ENCODE peak calls at places on chromosomes 5 and 9, in ten cellular contexts. Q is AG04449, P is kidney epithelial cell, Z is fibroblast of pulmonary artery, G is stomach, I is left lung, C is uterus, H is bronchial epithelial cell, T is astrocyte of the spinal cord, E is GM23338. W is an unnamed sample.
A peak's percentile ranks its signal among the peaks of the same experiment; 100 is the strongest.

GRCh38 chr5:157549954-157550549 is 25.5 kb downstream of the ADAM19 start:
- DNase-seq in C (no peak), G (no peak), Z (no peak), H (no peak), E (no peak), I (no peak), Q (no peak), P (no peak), T (peak; percentile 24), W (no peak)

GRCh38 chr9:107039546-107039945 is 176.6 kb downstream of the ZNF462 start:
- DNase-seq in C (no peak), E (no peak), G (no peak), P (peak; percentile 83), Z (peak; percentile 52), H (peak; percentile 74), Q (peak; percentile 52), I (no peak), T (peak; percentile 77), W (no peak)

GRCh38 chr9:86500667-86501435 is 146.6 kb upstream of the TUT7 start:
- DNase-seq in H (peak; percentile 83), G (no peak), P (peak; percentile 23), Q (peak; percentile 72), E (no peak), T (peak; percentile 92), Z (peak; percentile 91), C (no peak), I (no peak), W (no peak)

GRCh38 chr9:129749575-129749974 is 3.3 kb downstream of the PTGES start:
- DNase-seq in C (no peak), G (no peak), P (no peak), Z (no peak), Q (no peak), I (no peak), H (no peak), E (no peak), T (no peak), W (no peak)

GRCh38 chr9:120378680-120379079 is 201.3 kb downstream of the CDK5RAP2 start:
- DNase-seq in C (no peak), I (no peak), T (no peak), E (no peak), Z (no peak), P (no peak), Q (no peak), G (no peak), H (no peak), W (no peak)

GRCh38 chr5:14912206-14912605 is 40.6 kb upstream of the ANKH start:
- DNase-seq in H (no peak), C (no peak), G (no peak), Q (no peak), P (no peak), E (no peak), Z (no peak), I (no peak), T (no peak), W (no peak)

GRCh38 chr9:3931058-3931457 is 368.8 kb downstream of the GLIS3 start:
- DNase-seq in T (no peak), Q (no peak), H (no peak), E (no peak), P (no peak), I (no peak), Z (no peak), C (no peak), G (no peak), W (no peak)

GRCh38 chr9:82606761-82607382 is 456.1 kb downstream of the RASEF start:
- DNase-seq in E (peak; percentile 88), C (peak; percentile 28), H (peak; percentile 67), T (peak; percentile 83), I (no peak), P (peak; percentile 9), G (peak; percentile 39), Q (peak; percentile 24), Z (peak; percentile 80), W (no peak)

GRCh38 chr5:142118421-142118686 is 9.8 kb downstream of the NDFIP1 start:
- DNase-seq in G (no peak), C (no peak), E (no peak), H (no peak), T (no peak), Q (no peak), I (no peak), Z (no peak), P (no peak), W (no peak)

GRCh38 chr5:34487956-34488355 is 168.2 kb upstream of the RAI14 start:
- DNase-seq in Z (no peak), G (no peak), E (no peak), T (no peak), H (no peak), C (no peak), P (no peak), I (no peak), Q (no peak), W (no peak)

GRCh38 chr5:54529565-54529964 is 12.0 kb downstream of the SNX18 start:
- DNase-seq in I (no peak), Z (no peak), C (no peak), T (no peak), P (no peak), Q (no peak), H (no peak), G (no peak), E (no peak), W (no peak)

GRCh38 chr5:126122942-126123341 is 300.3 kb upstream of the GRAMD2B start:
- DNase-seq in E (peak; percentile 46), C (no peak), Q (no peak), H (peak; percentile 83), I (no peak), Z (no peak), P (no peak), T (no peak), G (no peak), W (no peak)

GRCh38 chr9:92425578-92425977 is 1.3 kb upstream of the OMD start:
- DNase-seq in E (no peak), H (no peak), C (no peak), Q (no peak), P (no peak), I (no peak), T (peak; percentile 50), G (no peak), Z (peak; percentile 35), W (no peak)

GRCh38 chr5:151048526-151048925 is 28.1 kb downstream of the GPX3 start:
- DNase-seq in E (peak; percentile 69), P (no peak), H (no peak), G (no peak), C (no peak), Q (no peak), T (no peak), Z (no peak), I (no peak), W (no peak)

GRCh38 chr9:137114613-137115393 is at the start of gene DPP7:
- DNase-seq in Q (no peak), Z (peak; percentile 42), T (no peak), P (no peak), C (peak; percentile 55), G (peak; percentile 76), H (no peak), I (peak; percentile 79), E (peak; percentile 45), W (peak; percentile 82)

DNA sequence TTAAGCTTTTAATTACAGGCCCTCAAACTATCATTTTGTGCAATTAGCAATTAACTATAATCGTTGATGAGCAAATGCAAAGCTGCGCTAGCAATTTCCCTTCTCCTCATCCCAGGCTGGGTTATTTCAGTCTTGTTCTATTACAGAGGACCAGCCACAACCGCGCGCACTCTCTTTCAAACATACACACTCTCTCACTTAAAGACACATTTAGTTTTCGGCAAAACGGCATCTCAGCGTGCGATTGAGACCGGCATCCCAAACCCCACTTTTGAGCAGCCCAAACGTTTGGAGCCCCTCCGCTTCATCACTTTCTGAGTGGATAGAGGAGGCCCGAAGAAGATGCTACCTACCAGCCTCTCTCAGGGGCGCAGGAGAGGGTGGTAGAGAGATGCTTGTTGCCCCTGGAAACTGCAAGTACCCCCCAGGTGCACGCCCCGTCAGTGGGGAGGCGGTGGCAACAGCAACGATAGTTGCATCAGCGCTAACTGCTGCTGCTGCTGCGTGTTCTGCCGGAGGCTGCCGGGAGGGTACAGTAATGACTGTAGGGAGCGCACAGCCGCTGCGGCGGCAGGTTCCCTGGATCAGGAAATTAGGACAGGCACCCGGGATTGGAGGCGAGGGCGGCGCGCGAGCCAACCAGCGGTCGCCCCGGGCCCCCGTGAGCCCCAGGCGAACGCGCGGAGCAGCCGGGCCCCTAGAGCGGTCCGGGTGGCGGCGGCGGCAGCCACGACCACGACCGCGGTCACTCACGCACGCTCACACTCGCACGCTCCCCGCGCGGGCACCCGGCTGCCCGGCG is 510 bp upstream of the VLDLR start:
- DNase-seq in I (peak; percentile 81), E (peak; percentile 94), G (peak; percentile 87), H (peak; percentile 80), T (peak; percentile 76), C (peak; percentile 85), Z (peak; percentile 81), P (peak; percentile 38), Q (peak; percentile 24), W (peak; percentile 24)
- TF ChIP-seq CTCF in I (no peak), E (no peak), G (no peak), H (no peak), T (peak; percentile 17), C (peak; percentile 38), Z (peak; percentile 22), P (peak; percentile 7), Q (peak; percentile 8), W (no peak)

GRCh38 chr9:121985792-121986494 is 107.2 kb downstream of the TTLL11 start:
- DNase-seq in G (no peak), C (no peak), E (peak; percentile 31), I (no peak), Z (peak; percentile 27), H (no peak), P (no peak), T (peak; percentile 48), Q (no peak), W (no peak)
- TF ChIP-seq CTCF in G (no peak), C (no peak), E (peak; percentile 27), I (no peak), Z (no peak), H (no peak), P (no peak), T (peak; percentile 37), Q (peak; percentile 28), W (no peak)

DNA sequence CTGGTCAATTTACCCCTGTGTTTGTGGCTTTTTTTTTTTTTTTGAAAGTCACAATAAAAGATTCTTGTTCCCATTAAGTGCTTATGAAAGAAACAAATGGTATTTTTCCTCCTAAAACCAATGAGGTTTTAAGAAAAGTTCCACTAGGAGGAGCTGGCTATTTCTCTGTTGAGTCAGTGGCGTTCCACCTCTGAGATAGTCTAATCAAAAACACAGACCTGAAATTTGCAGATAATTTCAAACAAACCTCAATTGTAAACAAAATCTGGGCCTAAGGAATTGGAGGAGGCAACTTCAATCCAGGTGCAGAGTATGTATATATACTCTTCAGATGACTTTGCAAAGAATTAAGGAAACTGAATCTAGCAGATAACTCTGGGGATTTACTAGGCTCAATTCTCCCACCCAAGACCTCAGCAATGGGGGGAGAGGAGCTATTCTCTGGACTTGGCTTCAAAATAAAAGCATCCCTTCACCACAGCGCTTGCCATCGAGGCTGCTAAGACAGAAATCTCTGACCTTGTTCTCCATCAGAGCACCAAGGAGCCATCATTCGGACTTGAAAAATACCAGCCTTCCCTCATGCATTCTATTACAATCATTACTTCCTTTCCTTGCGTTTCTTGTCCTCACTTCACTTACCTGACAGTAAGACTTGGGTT is 52.4 kb downstream of the FANCC start:
- DNase-seq in C (no peak), I (no peak), G (no peak), E (peak; percentile 61), H (peak; percentile 34), Q (no peak), Z (peak; percentile 53), P (no peak), T (peak; percentile 55), W (no peak)
- TF ChIP-seq CTCF in C (peak; percentile 37), I (no peak), G (no peak), E (peak; percentile 49), H (peak; percentile 13), Q (peak; percentile 32), Z (peak; percentile 57), P (peak; percentile 51), T (peak; percentile 52), W (no peak)

GRCh38 chr9:75088646-75089368 is 493 bp downstream of the OSTF1 start:
- DNase-seq in I (peak; percentile 84), P (no peak), T (peak; percentile 63), G (peak; percentile 84), Q (no peak), H (peak; percentile 48), E (peak; percentile 73), Z (peak; percentile 69), C (peak; percentile 55), W (no peak)
- TF ChIP-seq CTCF in I (no peak), P (peak; percentile 37), T (peak; percentile 48), G (no peak), Q (peak; percentile 50), H (peak; percentile 36), E (no peak), Z (peak; percentile 48), C (peak; percentile 62), W (no peak)

W was measured in natural killer cell.